ENCODE peak calls at places on chromosomes 11 and 22, in nine cellular contexts. J is cardiac muscle cell, S is Calu3, Z is lung, M is brain microvascular endothelial cell, K is mucosa of descending colon, V is heart right ventricle, T is MM.1S, B is AG04450. D is an unnamed sample.

GRCh38 chr11:118310781-118311485 is 6.4 kb downstream of the CD3E start:
- DNase-seq in T (no peak), Z (no peak), J (no peak), V (no peak), S (no peak), B (no peak), K (no peak), M (no peak), D (no peak)

GRCh38 chr22:50118129-50118528 is 28.3 kb downstream of the MOV10L1 start:
- DNase-seq in S (no peak), K (no peak), B (no peak), V (no peak), Z (no peak), M (no peak), J (no peak), T (no peak), D (no peak)

GRCh38 chr22:20750461-20751184 is 23.3 kb upstream of the SERPIND1 start:
- DNase-seq in B (peak), Z (peak), K (no peak), S (peak), M (peak), T (no peak), J (peak), V (peak), D (peak)

GRCh38 chr11:46874586-46874985 is 28.5 kb upstream of the CKAP5 start:
- DNase-seq in T (no peak), B (no peak), V (no peak), K (no peak), S (no peak), M (no peak), J (no peak), Z (no peak), D (no peak)

GRCh38 chr11:102306048-102306575 is 11.2 kb upstream of the BIRC3 start:
- DNase-seq in M (no peak), K (peak), V (no peak), B (no peak), J (no peak), S (peak), T (no peak), Z (peak), D (peak)

GRCh38 chr22:50192056-50192824 is 6.5 kb downstream of the TRABD start:
- DNase-seq in B (no peak), T (no peak), K (peak), S (no peak), M (no peak), J (no peak), V (no peak), Z (no peak), D (peak)

GRCh38 chr11:34640050-34640971 is 19.4 kb downstream of the EHF start:
- DNase-seq in Z (peak), V (no peak), J (no peak), T (no peak), B (no peak), M (no peak), S (peak), K (peak), D (peak)

GRCh38 chr22:39658367-39658766 is 87.8 kb downstream of the CACNA1I start:
- DNase-seq in M (no peak), Z (no peak), J (no peak), B (no peak), S (no peak), K (no peak), T (no peak), V (no peak), D (peak)

GRCh38 chr11:64048042-64048854 is 12.5 kb downstream of the FLRT1 start:
- DNase-seq in K (no peak), Z (no peak), M (no peak), S (no peak), V (no peak), T (no peak), B (no peak), J (peak), D (no peak)

GRCh38 chr22:27876684-27877083 is 42.4 kb downstream of the PITPNB start:
- DNase-seq in Z (no peak), V (no peak), B (no peak), M (peak), T (no peak), J (no peak), S (no peak), K (no peak), D (no peak)

GRCh38 chr11:11965656-11966353 is 42.6 kb downstream of the DKK3 start:
- DNase-seq in B (no peak), J (no peak), T (no peak), Z (no peak), S (no peak), V (no peak), M (no peak), K (no peak), D (no peak)

GRCh38 chr11:128116447-128117240 is 470.7 kb downstream of the ETS1 start:
- DNase-seq in K (no peak), Z (no peak), S (no peak), M (no peak), T (no peak), J (peak), B (no peak), V (no peak), D (no peak)

GRCh38 chr11:19359425-19360000 is 118.8 kb upstream of the E2F8 start:
- DNase-seq in B (peak), S (no peak), M (no peak), K (no peak), J (no peak), T (no peak), V (no peak), Z (no peak), D (no peak)

GRCh38 chr11:72673943-72674828 is at the start of gene PDE2A:
- DNase-seq in K (no peak), B (no peak), T (no peak), V (no peak), S (no peak), M (no peak), Z (no peak), J (no peak), D (no peak)

GRCh38 chr11:8192016-8192895 is 23.4 kb upstream of the RIC3 start:
- DNase-seq in V (peak), K (peak), Z (peak), B (peak), J (peak), M (peak), T (peak), S (peak), D (peak)

GRCh38 chr22:39567135-39567946 is 3.2 kb upstream of the CACNA1I start:
- DNase-seq in Z (no peak), S (no peak), M (no peak), V (no peak), J (no peak), B (no peak), T (peak), K (no peak), D (peak)

DNA sequence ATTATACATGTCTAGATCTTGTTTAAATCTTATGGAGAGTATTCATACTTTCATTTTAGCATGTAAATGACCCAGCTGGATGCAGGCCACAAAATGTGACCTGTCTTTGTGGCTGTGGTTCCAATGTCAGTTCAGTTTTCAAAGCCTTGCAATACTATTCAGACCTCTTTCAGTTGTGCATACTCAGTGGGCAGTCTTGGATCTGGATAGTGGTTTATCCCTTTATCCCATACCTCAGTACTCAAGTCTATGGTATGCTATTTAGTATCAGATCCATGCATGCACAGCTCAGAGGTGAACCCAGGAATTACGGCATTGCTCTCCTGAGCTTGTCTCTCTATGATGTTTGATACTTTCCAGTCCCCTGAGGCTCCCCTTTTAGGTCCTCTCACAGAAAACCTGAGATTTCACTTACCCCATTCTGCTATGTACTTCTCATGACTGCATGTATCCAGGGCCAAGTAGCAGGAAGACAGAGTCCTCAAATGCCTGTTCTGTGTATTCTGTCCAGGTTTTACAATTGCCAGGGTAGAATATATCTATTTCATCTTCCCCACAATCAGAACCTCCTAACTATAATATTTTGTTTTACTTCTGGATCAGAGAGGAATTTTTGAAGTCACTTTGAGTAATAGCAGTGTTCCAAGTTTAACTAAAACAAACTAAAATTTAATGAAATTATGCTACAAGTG is 6.9 kb upstream of the P4HA3 start:
- DNase-seq in V (no peak), S (no peak), B (no peak), J (no peak), T (no peak), Z (no peak), M (peak), K (no peak), D (no peak)
- TF ChIP-seq CTCF in V (no peak), S (no peak), B (peak), J (peak), T (no peak), Z (no peak), M (peak), K (no peak), D (peak)

GRCh38 chr11:126267650-126268049 is 1.0 kb downstream of the SRPRA start:
- DNase-seq in M (no peak), B (no peak), K (no peak), T (no peak), J (no peak), S (no peak), V (no peak), Z (no peak), D (no peak)

GRCh38 chr11:126268708-126269579 is at the start of the genes FOXRED1 and SRPRA:
- DNase-seq in Z (peak), V (peak), J (peak), S (peak), B (peak), M (peak), K (peak), T (peak), D (peak)

GRCh38 chr11:126268361-126268707 is 361 bp downstream of the SRPRA start:
- DNase-seq in K (no peak), Z (no peak), S (no peak), M (no peak), V (no peak), T (peak), B (no peak), J (no peak), D (no peak)

GRCh38 chr11:126263489-126263888 is 5.2 kb downstream of the SRPRA start:
- DNase-seq in S (no peak), K (no peak), V (no peak), B (no peak), J (no peak), T (no peak), M (no peak), Z (no peak), D (no peak)

GRCh38 chr11:126265801-126266200 is 2.9 kb downstream of the SRPRA start:
- DNase-seq in J (no peak), Z (no peak), K (no peak), V (no peak), T (no peak), B (no peak), S (no peak), M (peak), D (no peak)
- TF ChIP-seq CTCF in J (no peak), Z (no peak), K (no peak), V (no peak), T (no peak), B (no peak), S (no peak), M (peak), D (peak)

GRCh38 chr11:61536676-61537270 is 28.2 kb downstream of the LRRC10B start:
- DNase-seq in T (no peak), Z (no peak), K (no peak), B (no peak), M (no peak), V (no peak), S (no peak), J (no peak), D (no peak)
- TF ChIP-seq CTCF in T (no peak), Z (no peak), K (no peak), B (no peak), M (peak), V (no peak), S (no peak), J (no peak), D (no peak)

DNA sequence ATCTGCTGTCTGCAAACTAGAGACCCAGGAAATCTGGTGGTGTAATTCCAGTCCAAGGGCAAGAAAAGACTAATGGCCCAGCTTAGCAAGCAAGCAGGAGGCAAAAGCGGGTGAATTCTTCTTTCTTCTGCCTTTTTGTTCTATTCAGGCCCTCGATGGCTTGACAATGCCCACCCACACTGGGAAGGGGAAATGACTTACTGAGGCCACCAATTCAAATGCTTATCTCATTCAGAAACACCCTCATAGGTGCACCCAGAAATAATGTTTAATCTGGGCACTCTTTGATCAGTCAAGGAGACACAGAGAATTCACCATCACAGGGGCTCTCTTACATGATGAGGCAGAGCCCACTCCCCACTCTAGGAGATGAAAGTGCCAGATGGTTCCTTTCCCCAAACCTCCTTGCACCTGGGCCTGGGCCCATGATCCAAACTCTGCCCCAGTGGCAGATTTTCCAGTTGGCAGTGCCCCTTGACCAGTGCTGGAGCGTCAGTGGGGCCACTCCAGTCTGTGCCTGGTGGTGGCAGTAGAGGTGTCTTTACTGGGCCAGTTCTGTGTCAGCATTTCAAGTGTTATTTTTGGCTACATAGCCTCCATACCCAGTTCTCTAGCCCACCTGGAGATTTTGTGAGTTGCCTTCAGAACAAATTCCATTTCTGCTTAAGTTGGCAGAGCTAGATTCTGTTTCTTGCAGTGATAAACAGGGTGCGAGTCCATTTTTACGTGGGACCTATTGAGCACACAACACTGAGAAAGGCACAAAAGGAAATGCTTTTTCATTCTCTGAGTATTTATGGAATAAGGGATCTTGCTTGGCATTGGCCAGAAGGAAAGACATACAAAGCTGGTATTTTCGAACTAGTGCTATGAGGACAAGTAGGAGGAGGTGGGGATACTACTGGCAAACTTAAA is 7.5 kb downstream of the ELMOD1 start:
- DNase-seq in V (no peak), J (peak), K (no peak), Z (no peak), S (peak), M (no peak), B (no peak), T (peak), D (no peak)
- TF ChIP-seq CTCF in V (peak), J (peak), K (no peak), Z (no peak), S (peak), M (peak), B (peak), T (peak), D (peak)

D was measured in foreskin keratinocyte.